ENCODE peak calls at places on chromosomes 7 and 10, in eight cellular contexts. One of them, this sample, is unnamed.

GRCh38 chr7:142566291-142566690 is 183.0 kb upstream of the PRSS1 start:
- DNase-seq in prostate gland: no peak
- DNase-seq in GM23338: no peak
- DNase-seq in suprapubic skin: no peak
- DNase-seq in transverse colon: no peak
- DNase-seq in GM12892: no peak
- DNase-seq in HepG2: no peak
- DNase-seq in GM12891: no peak
- DNase-seq in this sample: no peak

GRCh38 chr7:82428186-82428961 is 15.2 kb downstream of the CACNA2D1 start:
- DNase-seq in HepG2: no peak
- DNase-seq in GM12892: no peak
- DNase-seq in prostate gland: no peak
- DNase-seq in GM12891: no peak
- DNase-seq in suprapubic skin: no peak
- DNase-seq in transverse colon: no peak
- DNase-seq in GM23338: no peak
- DNase-seq in this sample: no peak

GRCh38 chr10:45410807-45411606 is 37.0 kb downstream of the ALOX5 start:
- DNase-seq in prostate gland: no peak
- DNase-seq in transverse colon: no peak
- DNase-seq in GM12892: no peak
- DNase-seq in HepG2: no peak
- DNase-seq in GM23338: no peak
- DNase-seq in GM12891: no peak
- DNase-seq in suprapubic skin: no peak
- DNase-seq in this sample: no peak

GRCh38 chr7:82335927-82336326 is 107.7 kb downstream of the CACNA2D1 start:
- DNase-seq in prostate gland: peak; percentile 30
- DNase-seq in HepG2: no peak
- DNase-seq in GM12892: no peak
- DNase-seq in suprapubic skin: no peak
- DNase-seq in GM12891: no peak
- DNase-seq in transverse colon: no peak
- DNase-seq in GM23338: peak; percentile 24
- DNase-seq in this sample: no peak

GRCh38 chr7:142866361-142867096 is 11.7 kb downstream of the EPHB6 start:
- DNase-seq in transverse colon: peak; percentile 41
- DNase-seq in GM12891: no peak
- DNase-seq in GM12892: no peak
- DNase-seq in HepG2: peak; percentile 13
- DNase-seq in suprapubic skin: no peak
- DNase-seq in GM23338: peak; percentile 85
- DNase-seq in prostate gland: peak; percentile 57
- DNase-seq in this sample: peak; percentile 61

GRCh38 chr10:11178606-11179221 is 161.0 kb downstream of the CELF2 start:
- DNase-seq in prostate gland: no peak
- DNase-seq in GM12892: peak; percentile 40
- DNase-seq in GM12891: no peak
- DNase-seq in HepG2: no peak
- DNase-seq in transverse colon: peak; percentile 73
- DNase-seq in suprapubic skin: no peak
- DNase-seq in GM23338: no peak
- DNase-seq in this sample: peak; percentile 47

GRCh38 chr7:3272691-3273141 is 28.3 kb upstream of the SDK1 start:
- DNase-seq in transverse colon: no peak
- DNase-seq in GM23338: no peak
- DNase-seq in GM12892: no peak
- DNase-seq in prostate gland: no peak
- DNase-seq in suprapubic skin: no peak
- DNase-seq in HepG2: no peak
- DNase-seq in GM12891: no peak
- DNase-seq in this sample: no peak

GRCh38 chr10:73908853-73909611 is 1.9 kb upstream of the PLAU start:
- DNase-seq in suprapubic skin: no peak
- DNase-seq in GM12891: no peak
- DNase-seq in GM12892: no peak
- DNase-seq in transverse colon: peak; percentile 28
- DNase-seq in GM23338: no peak
- DNase-seq in prostate gland: no peak
- DNase-seq in HepG2: peak; percentile 35
- DNase-seq in this sample: no peak

GRCh38 chr7:139981533-139981932 is 81.2 kb downstream of the PARP12 start:
- DNase-seq in GM12892: no peak
- DNase-seq in transverse colon: no peak
- DNase-seq in prostate gland: no peak
- DNase-seq in GM23338: peak; percentile 26
- DNase-seq in GM12891: no peak
- DNase-seq in HepG2: no peak
- DNase-seq in suprapubic skin: no peak
- DNase-seq in this sample: no peak

GRCh38 chr7:112995091-112995824 is 91.4 kb downstream of the GPR85 start:
- DNase-seq in suprapubic skin: no peak
- DNase-seq in GM23338: peak; percentile 20
- DNase-seq in prostate gland: no peak
- DNase-seq in GM12892: no peak
- DNase-seq in HepG2: no peak
- DNase-seq in transverse colon: no peak
- DNase-seq in GM12891: no peak
- DNase-seq in this sample: no peak

GRCh38 chr10:79331709-79332108 is 15.6 kb upstream of the PPIF start:
- DNase-seq in suprapubic skin: no peak
- DNase-seq in GM12892: peak; percentile 56
- DNase-seq in prostate gland: no peak
- DNase-seq in GM23338: no peak
- DNase-seq in transverse colon: no peak
- DNase-seq in HepG2: no peak
- DNase-seq in GM12891: no peak
- DNase-seq in this sample: no peak

GRCh38 chr7:83547526-83547925 is 101.4 kb downstream of the SEMA3E start:
- DNase-seq in HepG2: no peak
- DNase-seq in suprapubic skin: no peak
- DNase-seq in GM12892: no peak
- DNase-seq in GM12891: no peak
- DNase-seq in GM23338: no peak
- DNase-seq in prostate gland: peak; percentile 25
- DNase-seq in transverse colon: no peak
- DNase-seq in this sample: peak; percentile 72

GRCh38 chr10:50991496-50992355 is 82.6 kb upstream of the PRKG1 start:
- DNase-seq in HepG2: no peak
- DNase-seq in GM23338: peak; percentile 55
- DNase-seq in prostate gland: peak; percentile 10
- DNase-seq in GM12891: no peak
- DNase-seq in GM12892: no peak
- DNase-seq in transverse colon: peak; percentile 61
- DNase-seq in suprapubic skin: peak; percentile 73
- DNase-seq in this sample: no peak

GRCh38 chr7:90320801-90321494 is at the start of gene FAM237B:
- DNase-seq in prostate gland: no peak
- DNase-seq in GM12892: no peak
- DNase-seq in GM12891: no peak
- DNase-seq in transverse colon: no peak
- DNase-seq in HepG2: no peak
- DNase-seq in GM23338: peak; percentile 56
- DNase-seq in suprapubic skin: no peak
- DNase-seq in this sample: no peak

GRCh38 chr10:89644967-89645741 is at the start of gene PANK1:
- DNase-seq in HepG2: peak; percentile 73
- DNase-seq in suprapubic skin: peak; percentile 92
- DNase-seq in transverse colon: peak; percentile 80
- DNase-seq in GM12891: peak; percentile 53
- DNase-seq in GM12892: peak; percentile 61
- DNase-seq in GM23338: peak; percentile 84
- DNase-seq in prostate gland: peak; percentile 88
- DNase-seq in this sample: peak; percentile 78

GRCh38 chr7:131829911-131830310 is 273.5 kb upstream of the PODXL start:
- DNase-seq in HepG2: no peak
- DNase-seq in prostate gland: no peak
- DNase-seq in transverse colon: no peak
- DNase-seq in GM23338: peak; percentile 85
- DNase-seq in GM12892: no peak
- DNase-seq in suprapubic skin: no peak
- DNase-seq in GM12891: no peak
- DNase-seq in this sample: no peak

GRCh38 chr10:80894339-80894791 is 356.7 kb downstream of the SH2D4B start:
- DNase-seq in GM12892: no peak
- DNase-seq in HepG2: no peak
- DNase-seq in GM23338: peak; percentile 89
- DNase-seq in transverse colon: no peak
- DNase-seq in GM12891: no peak
- DNase-seq in prostate gland: no peak
- DNase-seq in suprapubic skin: no peak
- DNase-seq in this sample: no peak

GRCh38 chr10:116704926-116705325 is 37.4 kb downstream of the HSPA12A start:
- DNase-seq in GM23338: no peak
- DNase-seq in GM12891: no peak
- DNase-seq in suprapubic skin: no peak
- DNase-seq in GM12892: no peak
- DNase-seq in transverse colon: no peak
- DNase-seq in prostate gland: no peak
- DNase-seq in HepG2: no peak
- DNase-seq in this sample: peak; percentile 62

GRCh38 chr10:123997486-123998196 is 95.8 kb downstream of the CHST15 start:
- DNase-seq in prostate gland: no peak
- DNase-seq in GM12892: no peak
- DNase-seq in suprapubic skin: no peak
- DNase-seq in HepG2: peak; percentile 10
- DNase-seq in GM12891: peak; percentile 2
- DNase-seq in transverse colon: no peak
- DNase-seq in GM23338: no peak
- DNase-seq in this sample: no peak

GRCh38 chr7:115047968-115048720 is 126.2 kb downstream of the MDFIC start:
- DNase-seq in prostate gland: no peak
- DNase-seq in transverse colon: no peak
- DNase-seq in HepG2: no peak
- DNase-seq in GM23338: no peak
- DNase-seq in suprapubic skin: no peak
- DNase-seq in GM12892: no peak
- DNase-seq in GM12891: no peak
- DNase-seq in this sample: no peak
- TF ChIP-seq POLR2AphosphoS5 in prostate gland: no peak
- TF ChIP-seq POLR2AphosphoS5 in transverse colon: no peak
- TF ChIP-seq POLR2AphosphoS5 in HepG2: no peak
- TF ChIP-seq POLR2AphosphoS5 in GM23338: no peak
- TF ChIP-seq POLR2AphosphoS5 in suprapubic skin: no peak
- TF ChIP-seq POLR2AphosphoS5 in GM12892: no peak
- TF ChIP-seq POLR2AphosphoS5 in GM12891: no peak
- TF ChIP-seq POLR2AphosphoS5 in this sample: no peak

GRCh38 chr7:128791121-128791967 is 424 bp upstream of the CCDC136 start:
- DNase-seq in GM23338: peak; percentile 82
- DNase-seq in GM12892: peak; percentile 87
- DNase-seq in transverse colon: peak; percentile 83
- DNase-seq in suprapubic skin: peak; percentile 82
- DNase-seq in prostate gland: peak; percentile 60
- DNase-seq in GM12891: peak; percentile 83
- DNase-seq in HepG2: no peak
- DNase-seq in this sample: peak; percentile 83
- TF ChIP-seq POLR2AphosphoS5 in GM23338: peak; percentile 80
- TF ChIP-seq POLR2AphosphoS5 in GM12892: no peak
- TF ChIP-seq POLR2AphosphoS5 in transverse colon: no peak
- TF ChIP-seq POLR2AphosphoS5 in suprapubic skin: no peak
- TF ChIP-seq POLR2AphosphoS5 in prostate gland: peak; percentile 22
- TF ChIP-seq POLR2AphosphoS5 in GM12891: no peak
- TF ChIP-seq POLR2AphosphoS5 in HepG2: no peak
- TF ChIP-seq POLR2AphosphoS5 in this sample: peak; percentile 12

GRCh38 chr7:52958621-52959140 is 76.8 kb upstream of the POM121L12 start:
- DNase-seq in GM12892: no peak
- DNase-seq in suprapubic skin: no peak
- DNase-seq in transverse colon: no peak
- DNase-seq in HepG2: no peak
- DNase-seq in GM12891: no peak
- DNase-seq in GM23338: no peak
- DNase-seq in prostate gland: no peak
- DNase-seq in this sample: no peak

GRCh38 chr7:52959878-52960660 is 75.4 kb upstream of the POM121L12 start:
- DNase-seq in prostate gland: no peak
- DNase-seq in GM23338: no peak
- DNase-seq in transverse colon: no peak
- DNase-seq in suprapubic skin: no peak
- DNase-seq in GM12891: no peak
- DNase-seq in HepG2: no peak
- DNase-seq in GM12892: no peak
- DNase-seq in this sample: no peak

GRCh38 chr7:52962402-52962801 is 73.0 kb upstream of the POM121L12 start:
- DNase-seq in GM23338: no peak
- DNase-seq in GM12891: no peak
- DNase-seq in prostate gland: no peak
- DNase-seq in transverse colon: no peak
- DNase-seq in HepG2: no peak
- DNase-seq in GM12892: no peak
- DNase-seq in suprapubic skin: no peak
- DNase-seq in this sample: no peak

GRCh38 chr7:52959336-52959735 is 76.1 kb upstream of the POM121L12 start:
- DNase-seq in suprapubic skin: no peak
- DNase-seq in GM23338: no peak
- DNase-seq in GM12892: no peak
- DNase-seq in transverse colon: no peak
- DNase-seq in prostate gland: no peak
- DNase-seq in HepG2: no peak
- DNase-seq in GM12891: no peak
- DNase-seq in this sample: no peak

GRCh38 chr7:52961084-52961483 is 74.3 kb upstream of the POM121L12 start:
- DNase-seq in suprapubic skin: no peak
- DNase-seq in GM12892: no peak
- DNase-seq in HepG2: no peak
- DNase-seq in prostate gland: no peak
- DNase-seq in GM12891: no peak
- DNase-seq in GM23338: no peak
- DNase-seq in transverse colon: no peak
- DNase-seq in this sample: no peak
- TF ChIP-seq POLR2AphosphoS5 in suprapubic skin: no peak
- TF ChIP-seq POLR2AphosphoS5 in GM12892: no peak
- TF ChIP-seq POLR2AphosphoS5 in HepG2: no peak
- TF ChIP-seq POLR2AphosphoS5 in prostate gland: no peak
- TF ChIP-seq POLR2AphosphoS5 in GM12891: no peak
- TF ChIP-seq POLR2AphosphoS5 in GM23338: no peak
- TF ChIP-seq POLR2AphosphoS5 in transverse colon: no peak
- TF ChIP-seq POLR2AphosphoS5 in this sample: no peak

DNA sequence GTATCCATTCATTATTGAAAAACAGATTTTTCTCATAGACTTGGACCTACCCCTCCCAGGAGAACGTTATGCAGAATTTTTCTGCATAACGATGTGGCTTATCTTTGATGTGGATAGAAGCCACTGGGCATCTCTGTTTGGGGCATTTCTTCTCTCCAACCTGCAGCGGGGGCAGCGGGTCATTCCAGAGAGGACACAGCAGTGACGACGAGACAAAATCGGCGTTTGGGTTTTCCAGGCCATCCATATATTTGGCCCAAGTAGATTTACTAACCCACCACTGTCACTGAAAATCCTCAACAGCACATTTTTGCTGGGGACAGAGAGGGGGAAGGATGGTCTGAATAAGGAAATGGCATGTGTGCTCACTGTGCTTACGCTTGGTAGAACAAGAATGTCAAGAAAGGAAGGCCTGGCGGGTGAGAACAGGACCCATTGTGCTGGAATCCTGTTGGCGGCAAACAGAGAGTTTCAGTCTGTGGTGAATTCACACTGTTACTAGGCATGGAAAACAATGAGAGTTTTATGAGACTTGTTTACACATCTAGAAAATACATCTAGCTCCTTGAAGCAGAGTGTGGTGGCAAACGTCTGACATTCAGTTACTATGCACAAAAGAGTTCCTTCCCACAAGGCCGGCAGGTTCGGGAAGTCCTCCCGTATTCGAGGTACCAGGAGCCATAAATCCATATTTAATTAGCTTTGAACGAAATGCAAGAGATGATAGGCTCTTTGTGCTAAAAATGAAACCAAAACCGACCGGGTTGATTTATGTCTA is 299.5 kb upstream of the PITRM1 start:
- DNase-seq in prostate gland: peak; percentile 83
- DNase-seq in suprapubic skin: no peak
- DNase-seq in GM12891: no peak
- DNase-seq in transverse colon: peak; percentile 33
- DNase-seq in HepG2: no peak
- DNase-seq in GM12892: no peak
- DNase-seq in GM23338: peak; percentile 36
- DNase-seq in this sample: no peak
- TF ChIP-seq POLR2AphosphoS5 in prostate gland: peak; percentile 69
- TF ChIP-seq POLR2AphosphoS5 in suprapubic skin: peak; percentile 71
- TF ChIP-seq POLR2AphosphoS5 in GM12891: no peak
- TF ChIP-seq POLR2AphosphoS5 in transverse colon: no peak
- TF ChIP-seq POLR2AphosphoS5 in HepG2: no peak
- TF ChIP-seq POLR2AphosphoS5 in GM12892: no peak
- TF ChIP-seq POLR2AphosphoS5 in GM23338: no peak
- TF ChIP-seq POLR2AphosphoS5 in this sample: no peak

This sample was measured in stomach.